ENCODE peak calls at places on chromosome 1, in nine cellular contexts. One of them, this sample, is unnamed.
A peak's percentile ranks its signal among the peaks of the same experiment; 100 is the strongest.

GRCh38 chr1:3471356-3472087 is 17.1 kb downstream of the ARHGEF16 start:
- DNase-seq in cerebellum: no peak
- DNase-seq in mucosa of descending colon: peak; percentile 45
- DNase-seq in aorta: peak; percentile 71
- DNase-seq in fibroblast of pulmonary artery: peak; percentile 64
- DNase-seq in PC-9: no peak
- DNase-seq in SK-N-DZ: peak; percentile 21
- DNase-seq in HFFc6: peak; percentile 20
- DNase-seq in astrocyte of the spinal cord: peak; percentile 60
- DNase-seq in this sample: no peak

GRCh38 chr1:46757956-46758304 is 39.0 kb upstream of the EFCAB14 start:
- DNase-seq in cerebellum: no peak
- DNase-seq in mucosa of descending colon: no peak
- DNase-seq in aorta: no peak
- DNase-seq in fibroblast of pulmonary artery: no peak
- DNase-seq in PC-9: no peak
- DNase-seq in SK-N-DZ: no peak
- DNase-seq in HFFc6: no peak
- DNase-seq in astrocyte of the spinal cord: no peak
- DNase-seq in this sample: no peak

GRCh38 chr1:53484705-53485477 is 25.7 kb downstream of the DMRTB1 start:
- DNase-seq in cerebellum: no peak
- DNase-seq in mucosa of descending colon: no peak
- DNase-seq in aorta: peak; percentile 68
- DNase-seq in fibroblast of pulmonary artery: no peak
- DNase-seq in PC-9: peak; percentile 20
- DNase-seq in SK-N-DZ: no peak
- DNase-seq in HFFc6: no peak
- DNase-seq in astrocyte of the spinal cord: no peak
- DNase-seq in this sample: no peak

GRCh38 chr1:41502912-41503311 is 18.4 kb upstream of the EDN2 start:
- DNase-seq in cerebellum: no peak
- DNase-seq in mucosa of descending colon: no peak
- DNase-seq in aorta: no peak
- DNase-seq in fibroblast of pulmonary artery: no peak
- DNase-seq in PC-9: no peak
- DNase-seq in SK-N-DZ: no peak
- DNase-seq in HFFc6: no peak
- DNase-seq in astrocyte of the spinal cord: no peak
- DNase-seq in this sample: no peak

GRCh38 chr1:37123266-37123665 is 89.0 kb upstream of the GRIK3 start:
- DNase-seq in cerebellum: no peak
- DNase-seq in mucosa of descending colon: no peak
- DNase-seq in aorta: no peak
- DNase-seq in fibroblast of pulmonary artery: no peak
- DNase-seq in PC-9: no peak
- DNase-seq in SK-N-DZ: peak; percentile 37
- DNase-seq in HFFc6: no peak
- DNase-seq in astrocyte of the spinal cord: no peak
- DNase-seq in this sample: no peak

GRCh38 chr1:54810144-54810942 is 9.2 kb upstream of the TTC22 start:
- DNase-seq in cerebellum: peak; percentile 80
- DNase-seq in mucosa of descending colon: peak; percentile 88
- DNase-seq in aorta: peak; percentile 86
- DNase-seq in fibroblast of pulmonary artery: peak; percentile 59
- DNase-seq in PC-9: peak; percentile 33
- DNase-seq in SK-N-DZ: peak; percentile 60
- DNase-seq in HFFc6: peak; percentile 46
- DNase-seq in astrocyte of the spinal cord: peak; percentile 29
- DNase-seq in this sample: peak; percentile 77

GRCh38 chr1:187197685-187198084 is 368.9 kb downstream of the PLA2G4A start:
- DNase-seq in cerebellum: no peak
- DNase-seq in mucosa of descending colon: no peak
- DNase-seq in aorta: no peak
- DNase-seq in fibroblast of pulmonary artery: no peak
- DNase-seq in PC-9: no peak
- DNase-seq in SK-N-DZ: no peak
- DNase-seq in HFFc6: no peak
- DNase-seq in astrocyte of the spinal cord: no peak
- DNase-seq in this sample: no peak

GRCh38 chr1:92567211-92567868 is 80.6 kb upstream of the GFI1 start:
- DNase-seq in cerebellum: no peak
- DNase-seq in mucosa of descending colon: no peak
- DNase-seq in aorta: no peak
- DNase-seq in fibroblast of pulmonary artery: peak; percentile 62
- DNase-seq in PC-9: no peak
- DNase-seq in SK-N-DZ: no peak
- DNase-seq in HFFc6: peak; percentile 13
- DNase-seq in astrocyte of the spinal cord: no peak
- DNase-seq in this sample: no peak

GRCh38 chr1:227718932-227719331 is 16.2 kb downstream of the JMJD4 start:
- DNase-seq in cerebellum: no peak
- DNase-seq in mucosa of descending colon: no peak
- DNase-seq in aorta: no peak
- DNase-seq in fibroblast of pulmonary artery: no peak
- DNase-seq in PC-9: no peak
- DNase-seq in SK-N-DZ: no peak
- DNase-seq in HFFc6: no peak
- DNase-seq in astrocyte of the spinal cord: no peak
- DNase-seq in this sample: no peak

GRCh38 chr1:67559222-67559700 is 125.7 kb upstream of the GADD45A start:
- DNase-seq in cerebellum: no peak
- DNase-seq in mucosa of descending colon: no peak
- DNase-seq in aorta: peak; percentile 88
- DNase-seq in fibroblast of pulmonary artery: peak; percentile 48
- DNase-seq in PC-9: no peak
- DNase-seq in SK-N-DZ: peak; percentile 35
- DNase-seq in HFFc6: peak; percentile 71
- DNase-seq in astrocyte of the spinal cord: peak; percentile 36
- DNase-seq in this sample: no peak

GRCh38 chr1:78005755-78006154 is 1.0 kb downstream of the DNAJB4 start:
- DNase-seq in cerebellum: peak; percentile 36
- DNase-seq in mucosa of descending colon: no peak
- DNase-seq in aorta: no peak
- DNase-seq in fibroblast of pulmonary artery: peak; percentile 96
- DNase-seq in PC-9: peak; percentile 75
- DNase-seq in SK-N-DZ: no peak
- DNase-seq in HFFc6: peak; percentile 86
- DNase-seq in astrocyte of the spinal cord: peak; percentile 93
- DNase-seq in this sample: no peak

GRCh38 chr1:177975588-177976495 is 6.0 kb upstream of the SEC16B start:
- DNase-seq in cerebellum: peak; percentile 59
- DNase-seq in mucosa of descending colon: no peak
- DNase-seq in aorta: no peak
- DNase-seq in fibroblast of pulmonary artery: peak; percentile 8
- DNase-seq in PC-9: no peak
- DNase-seq in SK-N-DZ: no peak
- DNase-seq in HFFc6: peak; percentile 64
- DNase-seq in astrocyte of the spinal cord: peak; percentile 61
- DNase-seq in this sample: no peak

GRCh38 chr1:2787163-2787911 is 14.2 kb downstream of the TTC34 start:
- DNase-seq in cerebellum: no peak
- DNase-seq in mucosa of descending colon: no peak
- DNase-seq in aorta: peak; percentile 65
- DNase-seq in fibroblast of pulmonary artery: no peak
- DNase-seq in PC-9: no peak
- DNase-seq in SK-N-DZ: no peak
- DNase-seq in HFFc6: no peak
- DNase-seq in astrocyte of the spinal cord: no peak
- DNase-seq in this sample: peak; percentile 17

GRCh38 chr1:152917794-152918193 is 9.4 kb downstream of the IVL start:
- DNase-seq in cerebellum: no peak
- DNase-seq in mucosa of descending colon: no peak
- DNase-seq in aorta: no peak
- DNase-seq in fibroblast of pulmonary artery: no peak
- DNase-seq in PC-9: no peak
- DNase-seq in SK-N-DZ: no peak
- DNase-seq in HFFc6: no peak
- DNase-seq in astrocyte of the spinal cord: no peak
- DNase-seq in this sample: no peak

GRCh38 chr1:25563330-25564215 is 20.2 kb downstream of the LDLRAP1 start:
- DNase-seq in cerebellum: no peak
- DNase-seq in mucosa of descending colon: peak; percentile 36
- DNase-seq in aorta: no peak
- DNase-seq in fibroblast of pulmonary artery: no peak
- DNase-seq in PC-9: no peak
- DNase-seq in SK-N-DZ: no peak
- DNase-seq in HFFc6: no peak
- DNase-seq in astrocyte of the spinal cord: no peak
- DNase-seq in this sample: no peak

This sample was measured in stomach.